ENCODE peak calls at places on chromosomes 16 and 17, in four cellular contexts. N is HepG2, P is K562, U is H1. M is an unnamed sample. For H3K4me1, the result is how much of the 10 kb centered on the place peaks cover.

GRCh38 chr17:35726609-35727460 is 4.6 kb upstream of the RASL10B start:
- DNase-seq in N (peak), P (no peak), U (peak), M (no peak)

GRCh38 chr16:2213817-2214720 is 571 bp downstream of the PGP start:
- DNase-seq in N (no peak), P (peak), U (no peak), M (no peak)

GRCh38 chr16:86261379-86261778 is 248.9 kb upstream of the FOXF1 start:
- DNase-seq in N (no peak), P (peak), U (no peak), M (peak)

GRCh38 chr16:53816211-53816610 is 112.3 kb downstream of the FTO start:
- DNase-seq in N (no peak), P (no peak), U (no peak), M (no peak)

GRCh38 chr16:86199871-86200700 is 301.1 kb downstream of the IRF8 start:
- DNase-seq in N (no peak), P (no peak), U (no peak), M (no peak)

GRCh38 chr17:2703181-2703580 is 8.4 kb downstream of the CLUH start:
- DNase-seq in N (no peak), P (no peak), U (no peak), M (no peak)

GRCh38 chr17:34706029-34706428 is 126.6 kb downstream of the TMEM132E start:
- DNase-seq in N (no peak), P (peak), U (peak), M (no peak)

GRCh38 chr17:5780476-5780875 is 196.2 kb upstream of the NLRP1 start:
- DNase-seq in N (no peak), P (peak), U (no peak), M (no peak)

GRCh38 chr17:48194097-48194550 is 86.6 kb downstream of the SNX11 start:
- DNase-seq in N (no peak), P (no peak), U (no peak), M (no peak)

GRCh38 chr16:54284319-54284930 is 2.2 kb downstream of the IRX3 start:
- DNase-seq in N (no peak), P (no peak), U (peak), M (no peak)

GRCh38 chr16:20617271-20617670 is 41.1 kb upstream of the ACSM2B start:
- DNase-seq in N (no peak), P (no peak), U (no peak), M (no peak)

GRCh38 chr16:11402745-11403533 is 57.7 kb downstream of the RMI2 start:
- DNase-seq in N (no peak), P (no peak), U (no peak), M (no peak)

GRCh38 chr17:72191901-72192300 is 71.1 kb downstream of the SOX9 start:
- DNase-seq in N (no peak), P (no peak), U (no peak), M (no peak)

GRCh38 chr17:45172541-45173286 is 11.0 kb downstream of the HEXIM2 start:
- DNase-seq in N (peak), P (no peak), U (peak), M (no peak)

GRCh38 chr17:64276961-64277505 is 14.0 kb upstream of the TEX2 start:
- DNase-seq in N (no peak), P (no peak), U (no peak), M (no peak)

GRCh38 chr16:57367111-57367752 is 5.1 kb upstream of the CX3CL1 start:
- DNase-seq in N (no peak), P (no peak), U (no peak), M (no peak)

GRCh38 chr17:34378664-34379101 is 15.7 kb upstream of the CCL1 start:
- DNase-seq in N (no peak), P (no peak), U (no peak), M (peak)

GRCh38 chr16:84751947-84752346 is 52.1 kb downstream of the USP10 start:
- DNase-seq in N (no peak), P (no peak), U (peak), M (peak)

GRCh38 chr16:81646561-81646960 is 132.5 kb upstream of the PLCG2 start:
- DNase-seq in N (no peak), P (no peak), U (no peak), M (no peak)

GRCh38 chr17:78745407-78746088 is 36.5 kb downstream of the CYTH1 start:
- DNase-seq in N (peak), P (no peak), U (no peak), M (no peak)

GRCh38 chr17:10099051-10099571 is 99.3 kb downstream of the GAS7 start:
- DNase-seq in N (no peak), P (no peak), U (no peak), M (no peak)

GRCh38 chr17:49775546-49776260 is 11.8 kb upstream of the FAM117A start:
- DNase-seq in N (peak), P (no peak), U (no peak), M (no peak)

GRCh38 chr17:30226878-30227277 is 8.6 kb downstream of the SLC6A4 start:
- DNase-seq in N (peak), P (no peak), U (no peak), M (no peak)

GRCh38 chr16:86419518-86419917 is 90.8 kb upstream of the FOXF1 start:
- DNase-seq in N (no peak), P (no peak), U (no peak), M (no peak)

GRCh38 chr16:54503436-54503835 is 216.8 kb upstream of the IRX3 start:
- DNase-seq in N (no peak), P (no peak), U (no peak), M (no peak)

GRCh38 chr16:74034862-74035261 is 261.8 kb upstream of the PSMD7 start:
- DNase-seq in N (peak), P (peak), U (no peak), M (no peak)

GRCh38 chr16:29777576-29778360 is at the start of gene ZG16:
- DNase-seq in N (no peak), P (no peak), U (no peak), M (no peak)

GRCh38 chr17:39243155-39243554 is 17.4 kb upstream of the STAC2 start:
- DNase-seq in N (no peak), P (no peak), U (no peak), M (no peak)

GRCh38 chr16:14111713-14112538 is 40.8 kb downstream of the MRTFB start:
- DNase-seq in N (peak), P (no peak), U (no peak), M (no peak)

GRCh38 chr17:29760771-29761682 is 138.3 kb upstream of the CORO6 start:
- DNase-seq in N (peak), P (no peak), U (peak), M (peak)

GRCh38 chr16:85284138-85284897 is 172.0 kb upstream of the CIBAR2 start:
- DNase-seq in N (no peak), P (no peak), U (no peak), M (no peak)

GRCh38 chr17:5500804-5501391 is 14.5 kb downstream of the MIS12 start:
- DNase-seq in N (peak), P (no peak), U (peak), M (no peak)

GRCh38 chr17:45828171-45829133 is 16.2 kb upstream of the SPPL2C start:
- DNase-seq in N (no peak), P (no peak), U (no peak), M (no peak)

GRCh38 chr16:85521737-85522042 is 91.4 kb upstream of the GSE1 start:
- DNase-seq in N (no peak), P (no peak), U (no peak), M (no peak)

DNA sequence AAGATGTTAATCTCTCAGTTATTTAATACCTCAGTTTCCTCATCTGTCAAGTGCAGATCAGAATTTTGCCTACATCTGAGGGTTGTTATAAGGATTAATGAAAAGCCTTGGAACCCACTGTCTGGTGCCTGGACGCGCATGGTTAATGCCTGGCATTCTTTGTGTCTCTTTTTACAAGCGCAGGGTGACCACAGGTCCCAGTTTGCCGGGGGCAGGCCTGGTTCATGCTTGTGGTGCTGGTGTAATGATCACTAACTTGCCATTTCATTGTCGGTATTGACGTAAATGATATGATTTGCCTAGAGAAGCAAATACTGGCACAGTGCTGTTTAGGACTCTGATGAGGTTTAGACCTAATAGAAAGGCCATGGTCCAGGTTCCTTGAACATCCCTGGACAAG is 23.1 kb downstream of the MRC2 start:
- DNase-seq in N (no peak), P (no peak), U (no peak), M (no peak)
- H3K4me1 ChIP-seq in N (under half), P (under half), U (under half), M (under half)

GRCh38 chr17:66944365-66945203 is 19.9 kb upstream of the CACNG4 start:
- DNase-seq in N (no peak), P (no peak), U (no peak), M (no peak)
- TF ChIP-seq EP300 in N (no peak), P (no peak), U (no peak), M (no peak)

GRCh38 chr17:18094409-18094807 is 6.7 kb downstream of the DRG2 start:
- DNase-seq in N (no peak), P (no peak), U (no peak), M (no peak)

GRCh38 chr17:18089613-18090012 is 1.9 kb downstream of the DRG2 start:
- DNase-seq in N (no peak), P (no peak), U (no peak), M (no peak)

GRCh38 chr17:18099516-18099915 is 9.0 kb upstream of the MYO15A start:
- DNase-seq in N (no peak), P (no peak), U (no peak), M (no peak)

GRCh38 chr17:18087610-18088491 is at the start of gene DRG2:
- DNase-seq in N (peak), P (peak), U (peak), M (peak)

DNA sequence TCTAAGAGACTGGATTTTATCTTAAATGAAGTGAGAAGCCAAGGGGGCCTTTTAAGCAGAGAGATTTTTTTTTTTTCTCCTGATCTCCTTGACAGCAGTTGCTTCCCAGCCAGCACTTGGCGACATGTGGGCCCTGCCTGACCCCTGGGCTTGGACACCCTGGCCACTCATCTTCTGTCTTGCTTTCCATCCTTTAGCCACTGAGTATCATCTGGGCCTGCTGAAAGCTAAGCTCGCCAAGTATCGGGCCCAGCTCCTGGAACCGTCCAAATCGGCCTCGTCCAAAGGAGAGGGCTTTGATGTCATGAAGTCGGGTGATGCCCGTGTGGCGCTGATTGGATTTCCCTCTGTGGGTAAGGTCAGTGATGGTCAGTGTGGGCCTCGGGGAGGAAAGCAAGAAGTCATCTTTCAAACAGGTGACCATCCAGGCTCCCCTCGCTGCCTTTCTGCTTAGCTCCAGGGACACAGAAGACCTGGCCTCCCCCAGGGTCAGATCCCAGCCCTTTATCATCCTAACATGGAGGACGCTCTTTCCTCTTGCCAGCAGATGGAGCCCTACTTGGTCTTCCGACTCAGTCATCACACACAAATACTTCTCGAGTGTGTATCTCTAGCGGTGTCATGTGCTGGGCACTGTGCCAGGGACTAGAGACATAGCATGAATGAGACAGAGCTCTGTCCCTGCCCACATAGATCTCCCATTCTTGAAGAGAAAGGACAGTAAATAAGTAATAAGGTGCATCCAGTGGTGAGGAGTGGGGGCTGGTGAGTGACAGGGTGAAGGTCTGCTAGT is 6.1 kb downstream of the DRG2 start:
- DNase-seq in N (peak), P (no peak), U (no peak), M (no peak)
- TF ChIP-seq ATF3 in N (no peak), P (no peak), U (no peak), M (no peak)

DNA sequence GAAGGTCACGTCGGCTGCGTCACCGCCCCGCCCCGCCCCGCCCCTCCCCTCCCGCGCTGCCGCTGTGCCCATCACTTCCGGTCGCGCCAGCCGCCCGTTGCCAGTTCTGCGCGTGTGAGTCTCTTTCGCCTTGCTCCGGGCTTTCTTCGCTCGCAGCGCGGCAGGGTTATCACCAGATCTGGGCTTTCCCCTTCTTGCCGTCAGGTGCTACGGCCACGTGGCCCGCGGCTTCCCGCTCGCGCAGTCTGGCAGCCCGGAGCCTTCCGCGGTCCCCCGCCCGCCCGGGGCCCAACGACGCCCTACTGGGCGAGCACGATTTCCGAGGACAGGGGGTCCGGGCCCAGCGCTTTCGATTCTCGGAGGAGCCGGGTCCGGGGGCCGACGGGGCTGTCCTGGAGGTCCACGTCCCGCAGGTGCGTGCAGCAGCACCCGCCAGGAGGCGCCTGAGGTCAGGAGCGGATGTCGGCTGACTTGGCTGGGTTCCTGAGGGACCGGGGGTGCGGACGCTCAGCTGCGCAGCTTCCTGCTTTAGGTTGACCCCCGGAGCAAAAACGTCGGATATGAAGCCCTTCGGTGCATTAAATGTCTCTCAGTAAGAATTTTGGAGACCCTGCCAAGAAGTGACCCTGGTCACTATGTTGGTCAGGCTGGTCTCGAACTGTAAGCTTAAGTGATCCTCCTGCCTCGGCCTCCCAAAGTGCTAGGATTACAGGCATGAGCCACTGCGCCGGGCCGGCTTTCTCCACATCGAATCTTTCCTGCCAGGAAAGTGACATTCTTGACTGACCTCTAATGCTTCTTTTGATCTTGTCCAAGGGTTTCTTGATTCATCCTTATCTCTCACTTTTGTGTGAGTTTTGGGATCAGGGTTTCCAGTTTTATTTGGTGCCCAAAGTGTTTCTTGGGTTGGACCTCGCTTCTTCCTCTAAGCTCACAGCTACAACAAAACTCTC is at the start of gene METTL23:
- DNase-seq in N (peak), P (no peak), U (peak), M (no peak)
- H3K4me1 ChIP-seq in N (half or more), P (under half), U (under half), M (under half)

DNA sequence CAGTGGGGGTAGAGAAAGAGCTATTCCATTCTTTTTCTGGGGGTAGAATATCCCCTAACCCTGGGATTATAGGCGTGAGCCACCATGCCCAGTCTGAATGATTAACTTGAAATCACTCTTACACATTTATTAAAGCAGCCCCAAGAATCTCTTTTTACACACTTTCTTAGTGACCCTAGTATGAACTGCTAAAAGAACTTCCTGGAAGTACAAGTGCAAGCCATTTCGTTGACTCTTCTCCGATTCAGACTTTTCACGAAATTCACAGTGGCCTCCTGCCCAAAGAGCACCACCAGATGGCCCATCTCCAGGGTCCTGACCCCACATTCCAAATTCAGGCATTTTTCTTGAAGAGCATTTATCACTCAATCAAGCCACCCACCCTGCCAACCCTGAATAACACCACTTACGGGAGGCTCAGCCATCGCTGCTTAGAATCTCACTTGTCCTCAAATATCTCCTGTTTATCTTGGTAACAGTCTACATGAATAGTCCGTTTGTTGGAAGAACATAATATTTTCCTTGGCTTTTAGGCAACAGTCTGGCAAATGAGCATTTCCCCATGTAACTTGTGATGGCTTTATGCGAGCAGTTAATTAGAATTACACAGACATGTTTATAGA is 28.0 kb downstream of the ZNF423 start:
- DNase-seq in N (no peak), P (no peak), U (no peak), M (no peak)
- TF ChIP-seq EP300 in N (no peak), P (no peak), U (no peak), M (no peak)

DNA sequence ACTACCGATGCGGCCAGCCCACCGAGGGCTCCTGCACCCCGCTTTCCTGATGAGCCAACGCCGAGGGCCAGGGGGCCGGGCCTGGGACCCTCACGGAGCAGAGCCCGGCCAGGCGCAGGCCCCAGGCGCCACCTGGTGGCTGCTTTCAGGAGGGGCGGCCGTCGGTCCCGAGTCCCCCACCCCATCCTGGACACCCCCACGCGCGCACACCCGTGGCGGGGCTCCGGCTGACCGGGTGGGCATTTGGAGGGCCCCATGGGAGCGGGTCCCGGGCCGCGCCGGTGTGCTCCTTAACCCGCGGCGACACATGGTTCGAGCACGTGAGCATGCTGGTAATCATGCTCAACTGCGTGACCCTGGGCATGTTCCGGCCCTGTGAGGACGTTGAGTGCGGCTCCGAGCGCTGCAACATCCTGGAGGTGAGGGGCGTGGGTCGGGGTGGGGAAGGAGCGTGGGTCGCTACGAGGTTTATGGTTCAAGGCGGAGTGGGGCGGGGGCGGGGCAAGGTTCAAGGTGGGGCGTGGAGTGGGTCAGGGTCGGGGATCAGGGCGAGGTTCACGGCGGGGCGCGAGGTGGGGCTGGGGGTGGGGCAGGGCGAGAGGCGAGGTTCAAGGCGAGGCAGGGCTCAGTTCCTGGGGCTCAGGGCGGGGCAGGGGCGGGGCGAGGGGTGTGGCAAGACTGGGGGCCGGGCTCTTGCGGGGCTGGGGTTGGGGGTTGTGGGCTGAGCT is 30.2 kb downstream of the TPSG1 start:
- DNase-seq in N (no peak), P (peak), U (peak), M (no peak)
- TF ChIP-seq ATF3 in N (no peak), P (no peak), U (no peak), M (no peak)

GRCh38 chr17:1005361-1005946 is 8.5 kb downstream of the TIMM22 start:
- DNase-seq in N (no peak), P (no peak), U (no peak), M (no peak)
- H3K4me1 ChIP-seq in N (under half), P (under half), U (under half), M (under half)

GRCh38 chr17:55296699-55297098 is 31.9 kb downstream of the HLF start:
- DNase-seq in N (no peak), P (no peak), U (no peak), M (no peak)

GRCh38 chr17:55296171-55296695 is 31.5 kb downstream of the HLF start:
- DNase-seq in N (no peak), P (no peak), U (no peak), M (no peak)

GRCh38 chr17:55298111-55298510 is 33.4 kb downstream of the HLF start:
- DNase-seq in N (no peak), P (no peak), U (no peak), M (no peak)

GRCh38 chr17:55294042-55294751 is 29.4 kb downstream of the HLF start:
- DNase-seq in N (no peak), P (no peak), U (no peak), M (no peak)

GRCh38 chr17:55295411-55296170 is 30.8 kb downstream of the HLF start:
- DNase-seq in N (peak), P (peak), U (peak), M (no peak)
- TF ChIP-seq EP300 in N (no peak), P (no peak), U (no peak), M (no peak)

M was measured in GM12878.